ENCODE peak calls at places on chromosome 6, in six cellular contexts. U is cardiac fibroblast, B is lower leg skin, P is GM10248, W is right atrium auricular region, G is OCI-LY7. V is an unnamed sample.

GRCh38 chr6:19433101-19433500 is 404.1 kb upstream of the ID4 start:
- DNase-seq in G (no peak), U (peak; percentile 24), P (no peak), B (no peak), W (no peak), V (no peak)

GRCh38 chr6:50952092-50952932 is 133.6 kb downstream of the TFAP2B start:
- DNase-seq in U (no peak), G (no peak), B (no peak), P (no peak), W (no peak), V (no peak)

GRCh38 chr6:147176795-147177194 is 27.4 kb upstream of the STXBP5 start:
- DNase-seq in B (no peak), U (no peak), P (no peak), G (no peak), W (no peak), V (no peak)

GRCh38 chr6:19408331-19408730 is 428.8 kb upstream of the ID4 start:
- DNase-seq in B (no peak), W (no peak), G (no peak), P (no peak), U (peak; percentile 26), V (no peak)

GRCh38 chr6:66173587-66173986 is 466.6 kb upstream of the EYS start:
- DNase-seq in B (no peak), G (no peak), P (no peak), U (no peak), W (no peak), V (no peak)

GRCh38 chr6:135647521-135647920 is 150.0 kb upstream of the AHI1 start:
- DNase-seq in P (no peak), U (no peak), W (no peak), B (no peak), G (no peak), V (no peak)

GRCh38 chr6:47729457-47729856 is 31.1 kb downstream of the ADGRF4 start:
- DNase-seq in W (no peak), B (no peak), G (no peak), U (no peak), P (no peak), V (no peak)

GRCh38 chr6:55636406-55637102 is 57.6 kb upstream of the HMGCLL1 start:
- DNase-seq in W (no peak), B (no peak), G (no peak), U (no peak), P (no peak), V (peak; percentile 17)

GRCh38 chr6:12791371-12791770 is 74.8 kb downstream of the PHACTR1 start:
- DNase-seq in G (no peak), U (no peak), B (no peak), P (no peak), W (no peak), V (no peak)

GRCh38 chr6:38671885-38672467 is 31.0 kb downstream of the GLO1 start:
- DNase-seq in W (no peak), B (no peak), U (peak; percentile 74), G (peak; percentile 62), P (peak; percentile 73), V (peak; percentile 14)

GRCh38 chr6:26304213-26305096 is 60.5 kb upstream of the BTN3A2 start:
- DNase-seq in B (no peak), P (peak; percentile 40), W (peak; percentile 66), U (peak; percentile 87), G (peak; percentile 76), V (no peak)

GRCh38 chr6:6002005-6002808 is 4.5 kb downstream of the NRN1 start:
- DNase-seq in B (no peak), G (no peak), P (no peak), U (no peak), W (no peak), V (no peak)

GRCh38 chr6:36334832-36335459 is 1.7 kb downstream of the BNIP5 start:
- DNase-seq in G (no peak), U (no peak), W (no peak), B (no peak), P (no peak), V (no peak)

GRCh38 chr6:158567871-158568401 is 8.0 kb downstream of the TMEM181 start:
- DNase-seq in U (no peak), G (no peak), W (no peak), P (no peak), B (peak; percentile 68), V (no peak)

GRCh38 chr6:56736804-56737203 is 94.1 kb upstream of the DST start:
- DNase-seq in G (no peak), W (no peak), P (no peak), U (no peak), B (no peak), V (no peak)

GRCh38 chr6:3135668-3136297 is 17.3 kb downstream of the BPHL start:
- DNase-seq in G (no peak), P (no peak), W (no peak), U (no peak), B (no peak), V (no peak)

GRCh38 chr6:132300323-132300949 is 100.8 kb downstream of the MOXD1 start:
- DNase-seq in W (no peak), U (peak; percentile 78), G (peak; percentile 82), B (no peak), P (peak; percentile 18), V (no peak)

GRCh38 chr6:50699086-50699886 is 14.0 kb upstream of the TFAP2D start:
- DNase-seq in W (no peak), U (no peak), B (no peak), P (no peak), G (no peak), V (no peak)

GRCh38 chr6:145347256-145347655 is 388.1 kb downstream of the EPM2A start:
- DNase-seq in W (no peak), U (no peak), B (no peak), P (no peak), G (no peak), V (no peak)

GRCh38 chr6:7146079-7146828 is 38.5 kb downstream of the RREB1 start:
- DNase-seq in U (peak; percentile 52), P (no peak), G (peak; percentile 24), W (no peak), B (peak; percentile 94), V (peak; percentile 38)

GRCh38 chr6:75170666-75171065 is 35.2 kb downstream of the COL12A1 start:
- DNase-seq in G (no peak), B (no peak), W (no peak), U (peak; percentile 36), P (no peak), V (no peak)

GRCh38 chr6:121235386-121235785 is 98.9 kb downstream of the TBC1D32 start:
- DNase-seq in P (no peak), B (no peak), W (no peak), G (no peak), U (no peak), V (no peak)

GRCh38 chr6:30612687-30613248 is 4.3 kb downstream of the PPP1R10 start:
- DNase-seq in B (no peak), W (no peak), U (peak; percentile 62), P (no peak), G (no peak), V (no peak)

GRCh38 chr6:106188104-106188794 is 102.1 kb downstream of the PRDM1 start:
- DNase-seq in B (no peak), U (no peak), W (no peak), P (no peak), G (no peak), V (no peak)

GRCh38 chr6:88445188-88445958 is 279.2 kb upstream of the CNR1 start:
- DNase-seq in B (no peak), G (no peak), P (no peak), U (no peak), W (no peak), V (no peak)

GRCh38 chr6:41017663-41018062 is 21.4 kb downstream of the UNC5CL start:
- DNase-seq in G (no peak), U (no peak), B (no peak), W (no peak), P (no peak), V (no peak)

GRCh38 chr6:22471746-22472145 is 97.6 kb upstream of the HDGFL1 start:
- DNase-seq in W (no peak), U (no peak), P (no peak), B (no peak), G (no peak), V (no peak)

GRCh38 chr6:100300221-100300736 is 164.4 kb downstream of the SIM1 start:
- DNase-seq in G (no peak), W (no peak), U (peak; percentile 88), B (no peak), P (no peak), V (peak; percentile 90)

GRCh38 chr6:84633771-84634170 is 130.6 kb downstream of the TBX18 start:
- DNase-seq in G (no peak), W (no peak), B (no peak), P (no peak), U (no peak), V (no peak)

GRCh38 chr6:141415896-141416295 is 716.8 kb upstream of the GJE1 start:
- DNase-seq in P (no peak), W (no peak), G (no peak), B (no peak), U (no peak), V (no peak)

GRCh38 chr6:141418076-141418475 is 714.6 kb upstream of the GJE1 start:
- DNase-seq in W (no peak), G (no peak), U (no peak), P (no peak), B (no peak), V (no peak)

DNA sequence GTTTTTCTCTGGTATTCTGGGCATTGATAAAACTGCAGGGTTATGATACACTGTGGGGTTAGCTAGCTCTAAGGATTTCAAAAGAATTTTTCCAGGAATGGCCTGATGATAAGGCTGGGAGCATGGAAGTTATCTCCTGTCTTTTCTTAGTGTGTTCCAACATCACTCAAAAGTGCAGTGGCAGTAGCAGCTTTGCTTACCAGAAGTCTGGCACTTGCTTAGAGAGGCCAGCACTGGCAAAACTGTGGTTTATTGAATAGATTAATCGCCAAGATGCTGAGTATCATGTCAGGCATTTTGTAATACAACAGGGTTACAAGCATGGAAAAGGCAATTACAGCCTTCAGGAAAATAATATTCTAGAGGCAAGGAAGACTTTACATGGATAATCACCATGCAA is 719.5 kb upstream of the GJE1 start:
- DNase-seq in B (no peak), U (peak; percentile 47), G (no peak), P (no peak), W (no peak), V (no peak)
- TF ChIP-seq CTCF in B (no peak), U (no peak), G (no peak), P (no peak), W (no peak), V (no peak)

GRCh38 chr6:144202879-144203468 is 52.7 kb downstream of the STX11 start:
- DNase-seq in G (no peak), P (no peak), B (no peak), U (no peak), W (no peak), V (no peak)
- TF ChIP-seq CTCF in G (no peak), P (no peak), B (no peak), U (no peak), W (no peak), V (no peak)

GRCh38 chr6:95923518-95923917 is 92.3 kb upstream of the FUT9 start:
- DNase-seq in B (no peak), G (peak; percentile 22), P (peak; percentile 13), W (no peak), U (peak; percentile 1), V (no peak)
- TF ChIP-seq CTCF in B (no peak), G (peak; percentile 80), P (no peak), W (no peak), U (peak; percentile 3), V (no peak)

GRCh38 chr6:78639505-78640110 is 227.7 kb upstream of the IRAK1BP1 start:
- DNase-seq in B (no peak), G (no peak), P (no peak), W (no peak), U (no peak), V (no peak)
- TF ChIP-seq CTCF in B (no peak), G (no peak), P (no peak), W (no peak), U (no peak), V (no peak)

GRCh38 chr6:551405-551804 is 105.5 kb downstream of the HUS1B start:
- DNase-seq in P (peak; percentile 29), B (no peak), G (peak; percentile 46), W (no peak), U (peak; percentile 19), V (no peak)
- TF ChIP-seq CTCF in P (peak; percentile 31), B (no peak), G (peak; percentile 50), W (no peak), U (peak; percentile 17), V (peak; percentile 11)